ENCODE peak calls at places on chromosome 18, in nine cellular contexts. One of them, this sample, is unnamed. For H3K27me3, the result is how much of the 10 kb centered on the place peaks cover.

GRCh38 chr18:13266208-13267100 is 47.9 kb downstream of the LDLRAD4 start:
- DNase-seq in hepatocyte: no peak
- DNase-seq in tibial nerve: no peak
- DNase-seq in lower lobe of right lung: peak
- DNase-seq in astrocyte: no peak
- DNase-seq in IMR-90: no peak
- DNase-seq in sigmoid colon: no peak
- DNase-seq in AG04450: no peak
- DNase-seq in GM23338: no peak
- DNase-seq in this sample: no peak

GRCh38 chr18:49813071-49813320 is 337 bp downstream of the ACAA2 start:
- DNase-seq in hepatocyte: peak
- DNase-seq in tibial nerve: peak
- DNase-seq in lower lobe of right lung: peak
- DNase-seq in astrocyte: no peak
- DNase-seq in IMR-90: peak
- DNase-seq in sigmoid colon: peak
- DNase-seq in AG04450: no peak
- DNase-seq in GM23338: peak
- DNase-seq in this sample: no peak

GRCh38 chr18:24270358-24270936 is 127.2 kb downstream of the OSBPL1A start:
- DNase-seq in hepatocyte: no peak
- DNase-seq in tibial nerve: no peak
- DNase-seq in lower lobe of right lung: no peak
- DNase-seq in astrocyte: no peak
- DNase-seq in IMR-90: peak
- DNase-seq in sigmoid colon: no peak
- DNase-seq in AG04450: no peak
- DNase-seq in GM23338: no peak
- DNase-seq in this sample: no peak

GRCh38 chr18:54679318-54680149 is 88.5 kb downstream of the DYNAP start:
- DNase-seq in hepatocyte: peak
- DNase-seq in tibial nerve: peak
- DNase-seq in lower lobe of right lung: no peak
- DNase-seq in astrocyte: peak
- DNase-seq in IMR-90: peak
- DNase-seq in sigmoid colon: no peak
- DNase-seq in AG04450: peak
- DNase-seq in GM23338: peak
- DNase-seq in this sample: peak

GRCh38 chr18:11121426-11121825 is 27.9 kb downstream of the PIEZO2 start:
- DNase-seq in hepatocyte: no peak
- DNase-seq in tibial nerve: no peak
- DNase-seq in lower lobe of right lung: no peak
- DNase-seq in astrocyte: peak
- DNase-seq in IMR-90: peak
- DNase-seq in sigmoid colon: no peak
- DNase-seq in AG04450: no peak
- DNase-seq in GM23338: no peak
- DNase-seq in this sample: no peak

GRCh38 chr18:42028232-42028832 is 73.3 kb downstream of the PIK3C3 start:
- DNase-seq in hepatocyte: peak
- DNase-seq in tibial nerve: no peak
- DNase-seq in lower lobe of right lung: no peak
- DNase-seq in astrocyte: peak
- DNase-seq in IMR-90: peak
- DNase-seq in sigmoid colon: no peak
- DNase-seq in AG04450: no peak
- DNase-seq in GM23338: peak
- DNase-seq in this sample: no peak

GRCh38 chr18:12031836-12032235 is 50.5 kb downstream of the IMPA2 start:
- DNase-seq in hepatocyte: no peak
- DNase-seq in tibial nerve: peak
- DNase-seq in lower lobe of right lung: no peak
- DNase-seq in astrocyte: peak
- DNase-seq in IMR-90: peak
- DNase-seq in sigmoid colon: peak
- DNase-seq in AG04450: peak
- DNase-seq in GM23338: no peak
- DNase-seq in this sample: no peak

GRCh38 chr18:46412831-46413371 is 244.1 kb downstream of the LOXHD1 start:
- DNase-seq in hepatocyte: peak
- DNase-seq in tibial nerve: no peak
- DNase-seq in lower lobe of right lung: no peak
- DNase-seq in astrocyte: no peak
- DNase-seq in IMR-90: no peak
- DNase-seq in sigmoid colon: no peak
- DNase-seq in AG04450: no peak
- DNase-seq in GM23338: no peak
- DNase-seq in this sample: no peak

GRCh38 chr18:12336887-12337286 is 28.8 kb downstream of the TUBB6 start:
- DNase-seq in hepatocyte: peak
- DNase-seq in tibial nerve: no peak
- DNase-seq in lower lobe of right lung: no peak
- DNase-seq in astrocyte: peak
- DNase-seq in IMR-90: peak
- DNase-seq in sigmoid colon: no peak
- DNase-seq in AG04450: no peak
- DNase-seq in GM23338: peak
- DNase-seq in this sample: peak

GRCh38 chr18:31636387-31636786 is 44.7 kb downstream of the TTR start:
- DNase-seq in hepatocyte: no peak
- DNase-seq in tibial nerve: no peak
- DNase-seq in lower lobe of right lung: no peak
- DNase-seq in astrocyte: no peak
- DNase-seq in IMR-90: no peak
- DNase-seq in sigmoid colon: no peak
- DNase-seq in AG04450: no peak
- DNase-seq in GM23338: no peak
- DNase-seq in this sample: no peak

GRCh38 chr18:67600781-67601180 is 84.3 kb upstream of the DSEL start:
- DNase-seq in hepatocyte: no peak
- DNase-seq in tibial nerve: no peak
- DNase-seq in lower lobe of right lung: no peak
- DNase-seq in astrocyte: peak
- DNase-seq in IMR-90: peak
- DNase-seq in sigmoid colon: no peak
- DNase-seq in AG04450: no peak
- DNase-seq in GM23338: no peak
- DNase-seq in this sample: no peak

GRCh38 chr18:8139971-8140406 is 469.2 kb upstream of the RAB12 start:
- DNase-seq in hepatocyte: no peak
- DNase-seq in tibial nerve: peak
- DNase-seq in lower lobe of right lung: no peak
- DNase-seq in astrocyte: no peak
- DNase-seq in IMR-90: no peak
- DNase-seq in sigmoid colon: peak
- DNase-seq in AG04450: no peak
- DNase-seq in GM23338: no peak
- DNase-seq in this sample: no peak

GRCh38 chr18:63025251-63025710 is 294.3 kb downstream of the BCL2 start:
- DNase-seq in hepatocyte: peak
- DNase-seq in tibial nerve: no peak
- DNase-seq in lower lobe of right lung: no peak
- DNase-seq in astrocyte: no peak
- DNase-seq in IMR-90: no peak
- DNase-seq in sigmoid colon: no peak
- DNase-seq in AG04450: no peak
- DNase-seq in GM23338: peak
- DNase-seq in this sample: no peak

GRCh38 chr18:45254683-45255082 is 360.6 kb upstream of the SLC14A2 start:
- DNase-seq in hepatocyte: no peak
- DNase-seq in tibial nerve: no peak
- DNase-seq in lower lobe of right lung: peak
- DNase-seq in astrocyte: peak
- DNase-seq in IMR-90: no peak
- DNase-seq in sigmoid colon: no peak
- DNase-seq in AG04450: no peak
- DNase-seq in GM23338: no peak
- DNase-seq in this sample: no peak

GRCh38 chr18:50880108-50880465 is 1.2 kb downstream of the ME2 start:
- DNase-seq in hepatocyte: no peak
- DNase-seq in tibial nerve: no peak
- DNase-seq in lower lobe of right lung: no peak
- DNase-seq in astrocyte: no peak
- DNase-seq in IMR-90: no peak
- DNase-seq in sigmoid colon: no peak
- DNase-seq in AG04450: no peak
- DNase-seq in GM23338: peak
- DNase-seq in this sample: no peak

GRCh38 chr18:45353530-45353929 is 261.7 kb upstream of the SLC14A2 start:
- DNase-seq in hepatocyte: peak
- DNase-seq in tibial nerve: no peak
- DNase-seq in lower lobe of right lung: no peak
- DNase-seq in astrocyte: peak
- DNase-seq in IMR-90: no peak
- DNase-seq in sigmoid colon: no peak
- DNase-seq in AG04450: no peak
- DNase-seq in GM23338: no peak
- DNase-seq in this sample: no peak

GRCh38 chr18:22674300-22674699 is 256.6 kb upstream of the CTAGE1 start:
- DNase-seq in hepatocyte: peak
- DNase-seq in tibial nerve: no peak
- DNase-seq in lower lobe of right lung: no peak
- DNase-seq in astrocyte: peak
- DNase-seq in IMR-90: peak
- DNase-seq in sigmoid colon: no peak
- DNase-seq in AG04450: peak
- DNase-seq in GM23338: no peak
- DNase-seq in this sample: peak

GRCh38 chr18:77376043-77376732 is 126.5 kb downstream of the GALR1 start:
- DNase-seq in hepatocyte: no peak
- DNase-seq in tibial nerve: no peak
- DNase-seq in lower lobe of right lung: no peak
- DNase-seq in astrocyte: no peak
- DNase-seq in IMR-90: no peak
- DNase-seq in sigmoid colon: no peak
- DNase-seq in AG04450: no peak
- DNase-seq in GM23338: peak
- DNase-seq in this sample: no peak

GRCh38 chr18:11663630-11664029 is 25.4 kb upstream of the GNAL start:
- DNase-seq in hepatocyte: no peak
- DNase-seq in tibial nerve: no peak
- DNase-seq in lower lobe of right lung: no peak
- DNase-seq in astrocyte: no peak
- DNase-seq in IMR-90: no peak
- DNase-seq in sigmoid colon: no peak
- DNase-seq in AG04450: no peak
- DNase-seq in GM23338: no peak
- DNase-seq in this sample: no peak

DNA sequence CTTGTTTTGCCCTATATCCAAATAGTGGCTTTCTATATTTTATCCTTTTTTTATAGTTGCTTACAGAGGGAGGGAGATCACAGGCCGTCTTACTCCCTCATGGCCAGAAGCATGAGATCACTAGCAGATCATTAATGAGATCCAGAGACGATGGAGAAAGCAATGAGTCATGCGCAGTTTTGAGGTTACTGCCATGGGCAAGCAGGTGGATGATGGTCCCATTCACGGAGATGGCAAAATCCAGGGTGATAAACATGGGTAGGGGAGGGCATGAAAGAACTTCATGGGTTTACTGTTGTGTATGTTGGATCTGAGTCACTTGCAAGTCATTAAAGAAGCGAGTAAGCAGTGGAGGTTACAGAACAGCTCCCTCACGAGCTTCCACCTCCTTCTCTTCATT is 60.4 kb downstream of the C18orf63 start:
- DNase-seq in hepatocyte: peak
- DNase-seq in tibial nerve: no peak
- DNase-seq in lower lobe of right lung: no peak
- DNase-seq in astrocyte: no peak
- DNase-seq in IMR-90: peak
- DNase-seq in sigmoid colon: no peak
- DNase-seq in AG04450: no peak
- DNase-seq in GM23338: no peak
- DNase-seq in this sample: peak
- H3K27me3 ChIP-seq in hepatocyte: under half
- H3K27me3 ChIP-seq in tibial nerve: under half
- H3K27me3 ChIP-seq in lower lobe of right lung: under half
- H3K27me3 ChIP-seq in astrocyte: under half
- H3K27me3 ChIP-seq in IMR-90: under half
- H3K27me3 ChIP-seq in sigmoid colon: under half
- H3K27me3 ChIP-seq in AG04450: under half
- H3K27me3 ChIP-seq in GM23338: under half
- H3K27me3 ChIP-seq in this sample: under half

DNA sequence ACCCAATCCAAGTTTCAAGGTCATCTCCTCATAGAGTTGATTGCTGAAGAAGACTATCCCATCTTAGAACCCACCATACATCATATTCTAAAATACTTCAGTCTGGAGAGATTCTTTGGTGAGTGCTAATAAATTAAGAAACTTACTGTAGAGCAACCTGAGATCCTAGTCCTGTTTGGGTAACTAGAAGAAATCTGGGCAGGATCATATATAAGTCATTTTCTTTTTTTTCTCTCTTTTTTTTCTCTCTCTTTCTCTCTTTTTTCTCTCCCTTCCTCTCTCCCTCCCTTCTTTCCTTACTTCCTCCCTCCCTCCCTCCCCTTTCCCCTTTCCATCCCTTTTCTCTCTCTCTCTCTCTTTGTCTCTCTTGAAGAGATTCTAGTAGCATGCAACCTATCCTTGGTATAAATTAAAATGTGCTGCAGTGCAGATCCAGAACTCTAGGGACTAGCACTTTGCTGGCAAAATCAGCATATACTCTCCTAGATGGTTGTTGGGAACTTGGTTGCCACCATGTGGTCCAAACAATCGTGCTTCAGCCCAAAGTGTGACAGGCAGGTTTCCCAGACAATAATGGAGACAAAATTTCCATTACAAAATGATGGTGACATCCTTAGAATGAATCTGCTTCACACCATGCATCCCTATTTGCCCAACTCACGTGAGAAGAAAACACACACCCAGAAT is 399.4 kb upstream of the CELF4 start:
- DNase-seq in hepatocyte: no peak
- DNase-seq in tibial nerve: no peak
- DNase-seq in lower lobe of right lung: no peak
- DNase-seq in astrocyte: no peak
- DNase-seq in IMR-90: no peak
- DNase-seq in sigmoid colon: no peak
- DNase-seq in AG04450: no peak
- DNase-seq in GM23338: peak
- DNase-seq in this sample: no peak
- H3K27me3 ChIP-seq in hepatocyte: under half
- H3K27me3 ChIP-seq in tibial nerve: under half
- H3K27me3 ChIP-seq in lower lobe of right lung: under half
- H3K27me3 ChIP-seq in astrocyte: under half
- H3K27me3 ChIP-seq in IMR-90: under half
- H3K27me3 ChIP-seq in sigmoid colon: under half
- H3K27me3 ChIP-seq in AG04450: under half
- H3K27me3 ChIP-seq in GM23338: under half
- H3K27me3 ChIP-seq in this sample: under half

GRCh38 chr18:824179-824578 is 12.1 kb upstream of the YES1 start:
- DNase-seq in hepatocyte: peak
- DNase-seq in tibial nerve: no peak
- DNase-seq in lower lobe of right lung: no peak
- DNase-seq in astrocyte: no peak
- DNase-seq in IMR-90: no peak
- DNase-seq in sigmoid colon: no peak
- DNase-seq in AG04450: no peak
- DNase-seq in GM23338: no peak
- DNase-seq in this sample: no peak
- H3K27me3 ChIP-seq in hepatocyte: under half
- H3K27me3 ChIP-seq in tibial nerve: under half
- H3K27me3 ChIP-seq in lower lobe of right lung: under half
- H3K27me3 ChIP-seq in astrocyte: under half
- H3K27me3 ChIP-seq in IMR-90: under half
- H3K27me3 ChIP-seq in sigmoid colon: under half
- H3K27me3 ChIP-seq in AG04450: under half
- H3K27me3 ChIP-seq in GM23338: under half
- H3K27me3 ChIP-seq in this sample: under half

GRCh38 chr18:58532972-58533371 is 95.9 kb downstream of the ALPK2 start:
- DNase-seq in hepatocyte: no peak
- DNase-seq in tibial nerve: no peak
- DNase-seq in lower lobe of right lung: no peak
- DNase-seq in astrocyte: no peak
- DNase-seq in IMR-90: no peak
- DNase-seq in sigmoid colon: no peak
- DNase-seq in AG04450: no peak
- DNase-seq in GM23338: no peak
- DNase-seq in this sample: no peak
- H3K27me3 ChIP-seq in hepatocyte: under half
- H3K27me3 ChIP-seq in tibial nerve: under half
- H3K27me3 ChIP-seq in lower lobe of right lung: under half
- H3K27me3 ChIP-seq in astrocyte: under half
- H3K27me3 ChIP-seq in IMR-90: under half
- H3K27me3 ChIP-seq in sigmoid colon: under half
- H3K27me3 ChIP-seq in AG04450: under half
- H3K27me3 ChIP-seq in GM23338: under half
- H3K27me3 ChIP-seq in this sample: under half